ENCODE peak calls at places on chromosome 6, in seven cellular contexts. M is B cell, U is amygdala, N is choroid plexus epithelial cell, X is endothelial cell, B is kidney glomerular epithelial cell, Z is T-helper 2 cell. I is an unnamed sample.

GRCh38 chr6:87756858-87757257 is 54.8 kb upstream of the AKIRIN2 start:
- DNase-seq in X (no peak), N (peak; percentile 62), M (peak; percentile 79), Z (no peak), U (no peak), B (no peak), I (peak; percentile 79)

GRCh38 chr6:46549155-46549554 is 57.9 kb upstream of the RCAN2 start:
- DNase-seq in U (no peak), N (peak; percentile 29), Z (no peak), M (no peak), X (no peak), B (no peak), I (no peak)

GRCh38 chr6:131519670-131520436 is 53.2 kb upstream of the ARG1 start:
- DNase-seq in X (peak; percentile 42), Z (no peak), M (peak; percentile 36), U (no peak), N (peak; percentile 73), B (peak; percentile 40), I (peak; percentile 29)

GRCh38 chr6:157246771-157247484 is 76.4 kb downstream of the TMEM242 start:
- DNase-seq in M (no peak), U (no peak), B (no peak), N (no peak), X (no peak), Z (no peak), I (no peak)

GRCh38 chr6:149716584-149716983 is 1.3 kb downstream of the LATS1 start:
- DNase-seq in M (no peak), N (peak; percentile 26), B (peak; percentile 11), Z (no peak), X (no peak), U (no peak), I (peak; percentile 8)

GRCh38 chr6:42696526-42697267 is 25.7 kb downstream of the PRPH2 start:
- DNase-seq in U (no peak), B (no peak), N (peak; percentile 60), Z (no peak), X (no peak), M (no peak), I (no peak)

GRCh38 chr6:74735304-74735703 is 470.5 kb downstream of the COL12A1 start:
- DNase-seq in B (peak; percentile 46), X (no peak), U (no peak), N (peak; percentile 93), M (no peak), Z (no peak), I (no peak)

GRCh38 chr6:16223362-16223761 is 15.0 kb upstream of the GMPR start:
- DNase-seq in N (no peak), B (no peak), M (no peak), X (no peak), U (no peak), Z (no peak), I (no peak)

GRCh38 chr6:98037571-98037970 is 754.6 kb upstream of the MMS22L start:
- DNase-seq in Z (no peak), U (no peak), X (no peak), N (no peak), B (no peak), M (no peak), I (no peak)

I was measured in germinal center.